ENCODE peak calls at places on chromosomes 7 and 10, in nine cellular contexts. V is nucleus accumbens; B is smooth muscle cell of the brain vasculature; C is left ventricle myocardium inferior; O is T-cell; X is NCI-H69; E is activated CD8-positive, alpha-beta T cell treated with anti-CD3 and anti-CD28 coated beads for 36 hours; M is Caki2; U is activated T-cell treated with anti-CD3 and anti-CD28 coated beads for 4 hours. L is an unnamed sample.

GRCh38 chr10:105502076-105502475 is 861.0 kb downstream of the SORCS3 start:
- DNase-seq in B (no peak), E (no peak), U (no peak), C (no peak), X (no peak), V (no peak), O (no peak), M (no peak), L (no peak)

GRCh38 chr7:152924826-152925411 is 165.4 kb downstream of the ACTR3B start:
- DNase-seq in U (no peak), C (no peak), O (no peak), E (no peak), M (no peak), X (no peak), V (no peak), B (no peak), L (no peak)

GRCh38 chr10:35019037-35019794 is 70.9 kb downstream of the CUL2 start:
- DNase-seq in M (no peak), O (no peak), E (no peak), V (no peak), B (no peak), C (no peak), X (no peak), U (no peak), L (no peak)

GRCh38 chr7:24052572-24053223 is 231.3 kb upstream of the NPY start:
- DNase-seq in C (no peak), V (no peak), E (peak), B (no peak), U (no peak), M (no peak), O (no peak), X (peak), L (no peak)

GRCh38 chr7:139958599-139959380 is 104.0 kb downstream of the PARP12 start:
- DNase-seq in U (no peak), M (no peak), B (peak), V (no peak), E (no peak), X (no peak), O (no peak), C (no peak), L (no peak)

GRCh38 chr7:92612501-92612900 is 22.3 kb upstream of the FAM133B start:
- DNase-seq in E (no peak), C (no peak), U (no peak), M (no peak), B (no peak), X (no peak), V (no peak), O (no peak), L (no peak)

GRCh38 chr10:45443101-45444009 is 69.3 kb downstream of the ALOX5 start:
- DNase-seq in B (no peak), X (no peak), M (no peak), C (no peak), V (no peak), E (no peak), O (no peak), U (no peak), L (no peak)

GRCh38 chr7:7484072-7484471 is 51.6 kb downstream of the COL28A1 start:
- DNase-seq in U (no peak), V (no peak), B (no peak), E (no peak), O (no peak), C (no peak), M (no peak), X (no peak), L (no peak)

GRCh38 chr10:86037096-86037495 is 329.5 kb downstream of the GRID1 start:
- DNase-seq in X (no peak), M (no peak), O (no peak), E (no peak), V (no peak), C (no peak), B (no peak), U (no peak), L (no peak)

GRCh38 chr7:103989785-103990775 is 622 bp upstream of the RELN start:
- DNase-seq in X (peak), V (no peak), O (no peak), B (peak), M (peak), C (no peak), U (no peak), E (peak), L (no peak)

GRCh38 chr7:157432957-157433576 is 96.3 kb downstream of the DNAJB6 start:
- DNase-seq in C (no peak), V (no peak), B (no peak), M (no peak), E (peak), U (peak), X (peak), O (no peak), L (no peak)

GRCh38 chr7:70458195-70458695 is 673.7 kb upstream of the GALNT17 start:
- DNase-seq in U (no peak), X (peak), E (no peak), M (no peak), C (no peak), B (no peak), O (no peak), V (no peak), L (no peak)

GRCh38 chr10:5976689-5977470 is 463 bp downstream of the IL15RA start:
- DNase-seq in O (no peak), M (peak), V (no peak), E (peak), U (peak), X (no peak), C (peak), B (no peak), L (no peak)

GRCh38 chr7:142482899-142483658 is 225.2 kb upstream of the PRSS58 start:
- DNase-seq in X (peak), M (no peak), C (no peak), B (no peak), V (peak), E (peak), U (peak), O (peak), L (no peak)

GRCh38 chr10:124152781-124153600 is 59.6 kb upstream of the CHST15 start:
- DNase-seq in M (peak), U (peak), V (no peak), C (peak), B (peak), X (peak), O (no peak), E (peak), L (no peak)

GRCh38 chr7:92732451-92733036 is 103.8 kb downstream of the CDK6 start:
- DNase-seq in U (no peak), X (no peak), B (no peak), V (no peak), C (no peak), M (no peak), E (no peak), O (no peak), L (no peak)

GRCh38 chr10:119342017-119342734 is 134.8 kb downstream of the GRK5 start:
- DNase-seq in E (no peak), B (no peak), C (peak), O (no peak), X (no peak), M (no peak), V (no peak), U (no peak), L (no peak)

GRCh38 chr7:114298011-114298410 is 116.6 kb upstream of the FOXP2 start:
- DNase-seq in O (no peak), U (no peak), E (no peak), V (no peak), B (no peak), X (no peak), C (no peak), M (no peak), L (no peak)

GRCh38 chr10:74928742-74929191 is 102.4 kb downstream of the KAT6B start:
- DNase-seq in U (no peak), O (no peak), C (no peak), V (no peak), B (no peak), E (no peak), X (no peak), M (no peak), L (no peak)

GRCh38 chr7:5872326-5872725 is 8.3 kb upstream of the OCM start:
- DNase-seq in C (no peak), B (no peak), E (no peak), V (peak), U (no peak), O (no peak), M (no peak), X (no peak), L (peak)

GRCh38 chr7:13282377-13282980 is 595.0 kb downstream of the ARL4A start:
- DNase-seq in M (no peak), B (peak), C (no peak), X (peak), V (no peak), U (no peak), O (no peak), E (no peak), L (no peak)

GRCh38 chr7:134919240-134919641 is 67.1 kb upstream of the AGBL3 start:
- DNase-seq in V (no peak), X (no peak), E (no peak), O (no peak), U (no peak), B (no peak), M (no peak), C (no peak), L (no peak)

GRCh38 chr10:102649770-102650654 is 5.7 kb downstream of the TRIM8 start:
- DNase-seq in C (no peak), O (no peak), M (no peak), X (no peak), E (no peak), V (no peak), B (no peak), U (no peak), L (no peak)